ENCODE peak calls at places on chromosomes 3 and 15, in eight cellular contexts. T is 8988T, E is PC-3, Y is HTR-8/SVneo, F is pancreas, Z is C1 segment of cervical spinal cord, I is heart left ventricle, X is NCI-H1417. J is an unnamed sample.

GRCh38 chr3:95172549-95172948 is 1109.7 kb downstream of the NSUN3 start:
- DNase-seq in T (no peak), E (no peak), Y (no peak), F (no peak), Z (no peak), I (no peak), X (peak; percentile 92), J (no peak)

GRCh38 chr3:143119974-143120715 is 574 bp downstream of the CHST2 start:
- DNase-seq in T (no peak), E (no peak), Y (peak; percentile 19), F (no peak), Z (peak; percentile 28), I (peak; percentile 29), X (peak; percentile 80), J (peak; percentile 28)

GRCh38 chr3:78919021-78919755 is 848.6 kb downstream of the ROBO1 start:
- DNase-seq in T (no peak), E (no peak), Y (peak; percentile 29), F (no peak), Z (no peak), I (no peak), X (no peak), J (no peak)

GRCh38 chr3:33645060-33645841 is 72.8 kb downstream of the CLASP2 start:
- DNase-seq in T (no peak), E (no peak), Y (no peak), F (no peak), Z (no peak), I (no peak), X (peak; percentile 76), J (no peak)

GRCh38 chr3:17742092-17742836 is at the start of gene TBC1D5:
- DNase-seq in T (peak; percentile 61), E (peak; percentile 99), Y (peak; percentile 65), F (peak; percentile 97), Z (peak; percentile 97), I (peak; percentile 96), X (peak; percentile 97), J (peak; percentile 81)

GRCh38 chr3:101212740-101213139 is 107.6 kb downstream of the IMPG2 start:
- DNase-seq in T (no peak), E (no peak), Y (no peak), F (no peak), Z (no peak), I (no peak), X (no peak), J (no peak)

GRCh38 chr3:69033470-69033869 is 18.7 kb downstream of the TMF1 start:
- DNase-seq in T (no peak), E (peak; percentile 60), Y (no peak), F (no peak), Z (no peak), I (no peak), X (no peak), J (no peak)

GRCh38 chr3:45972534-45973402 is 22.9 kb downstream of the FYCO1 start:
- DNase-seq in T (no peak), E (peak; percentile 94), Y (peak; percentile 29), F (no peak), Z (no peak), I (no peak), X (no peak), J (no peak)

GRCh38 chr15:85607842-85608241 is 186.9 kb downstream of the KLHL25 start:
- DNase-seq in T (no peak), E (peak; percentile 93), Y (peak; percentile 19), F (no peak), Z (no peak), I (no peak), X (no peak), J (no peak)

GRCh38 chr3:56667973-56668579 is 15.0 kb downstream of the TASOR start:
- DNase-seq in T (no peak), E (peak; percentile 16), Y (no peak), F (no peak), Z (no peak), I (no peak), X (no peak), J (no peak)

GRCh38 chr3:46501702-46502101 is 3.9 kb downstream of the RTP3 start:
- DNase-seq in T (no peak), E (no peak), Y (no peak), F (no peak), Z (no peak), I (no peak), X (no peak), J (no peak)

GRCh38 chr3:142802891-142803290 is 79.1 kb downstream of the TRPC1 start:
- DNase-seq in T (no peak), E (peak; percentile 39), Y (no peak), F (no peak), Z (no peak), I (no peak), X (peak; percentile 8), J (no peak)

GRCh38 chr3:68428495-68428894 is 503.9 kb downstream of the TAFA4 start:
- DNase-seq in T (no peak), E (no peak), Y (no peak), F (no peak), Z (no peak), I (no peak), X (no peak), J (no peak)

GRCh38 chr3:30286007-30286669 is 320.3 kb upstream of the TGFBR2 start:
- DNase-seq in T (no peak), E (peak; percentile 93), Y (peak; percentile 50), F (peak; percentile 81), Z (no peak), I (peak; percentile 76), X (peak; percentile 1), J (peak; percentile 70)

GRCh38 chr3:177196473-177197040 is 725 bp downstream of the TBL1XR1 start:
- DNase-seq in T (peak; percentile 47), E (peak; percentile 20), Y (no peak), F (peak; percentile 57), Z (peak; percentile 50), I (no peak), X (peak; percentile 86), J (no peak)

GRCh38 chr15:95937128-95937528 is 393.4 kb upstream of the NR2F2 start:
- DNase-seq in T (no peak), E (no peak), Y (no peak), F (no peak), Z (no peak), I (no peak), X (no peak), J (no peak)

GRCh38 chr15:22265056-22265945 is 185.0 kb downstream of the OR4M2 start:
- DNase-seq in T (no peak), E (no peak), Y (no peak), F (no peak), Z (no peak), I (no peak), X (no peak), J (no peak)

GRCh38 chr3:124877617-124878016 is 9.5 kb downstream of the ITGB5 start:
- DNase-seq in T (no peak), E (no peak), Y (no peak), F (no peak), Z (no peak), I (no peak), X (no peak), J (no peak)

GRCh38 chr15:89649716-89650115 is 5.6 kb downstream of the KIF7 start:
- DNase-seq in T (no peak), E (no peak), Y (no peak), F (no peak), Z (no peak), I (peak; percentile 11), X (no peak), J (no peak)

GRCh38 chr3:34362910-34363309 is 564.5 kb downstream of the PDCD6IP start:
- DNase-seq in T (no peak), E (no peak), Y (no peak), F (no peak), Z (no peak), I (no peak), X (no peak), J (no peak)

GRCh38 chr3:193803288-193803687 is 210.3 kb downstream of the OPA1 start:
- DNase-seq in T (no peak), E (no peak), Y (no peak), F (no peak), Z (no peak), I (no peak), X (no peak), J (no peak)

GRCh38 chr15:75048394-75048793 is 25.0 kb downstream of the PPCDC start:
- DNase-seq in T (no peak), E (no peak), Y (no peak), F (no peak), Z (no peak), I (no peak), X (no peak), J (no peak)

GRCh38 chr3:30613135-30613825 is 6.9 kb downstream of the TGFBR2 start:
- DNase-seq in T (no peak), E (no peak), Y (no peak), F (no peak), Z (no peak), I (no peak), X (no peak), J (no peak)

GRCh38 chr3:78941587-78941986 is 826.2 kb downstream of the ROBO1 start:
- DNase-seq in T (no peak), E (peak; percentile 78), Y (no peak), F (no peak), Z (no peak), I (no peak), X (no peak), J (no peak)

GRCh38 chr3:102006812-102007485 is 157.6 kb downstream of the NFKBIZ start:
- DNase-seq in T (no peak), E (peak; percentile 95), Y (peak; percentile 53), F (peak; percentile 42), Z (no peak), I (peak; percentile 28), X (peak; percentile 58), J (peak; percentile 23)

GRCh38 chr3:194089357-194090177 is 46.4 kb upstream of the HES1 start:
- DNase-seq in T (peak; percentile 79), E (peak; percentile 99), Y (peak; percentile 96), F (peak; percentile 68), Z (no peak), I (peak; percentile 34), X (no peak), J (peak; percentile 39)

GRCh38 chr15:41568350-41569017 is 9.5 kb downstream of the TYRO3 start:
- DNase-seq in T (no peak), E (no peak), Y (no peak), F (no peak), Z (peak; percentile 21), I (no peak), X (no peak), J (no peak)

GRCh38 chr3:125381743-125382142 is 6.6 kb upstream of the ZNF148 start:
- DNase-seq in T (no peak), E (peak; percentile 55), Y (no peak), F (no peak), Z (no peak), I (no peak), X (no peak), J (no peak)

GRCh38 chr3:144162042-144162441 is 190.4 kb downstream of the DIPK2A start:
- DNase-seq in T (no peak), E (peak; percentile 93), Y (peak; percentile 3), F (no peak), Z (no peak), I (no peak), X (peak; percentile 58), J (no peak)

GRCh38 chr3:71584216-71585061 is 911 bp upstream of the FOXP1 start:
- DNase-seq in T (no peak), E (peak; percentile 36), Y (no peak), F (peak; percentile 53), Z (peak; percentile 82), I (peak; percentile 40), X (peak; percentile 77), J (peak; percentile 29)

GRCh38 chr3:105878061-105878460 is 9.2 kb upstream of the CBLB start:
- DNase-seq in T (no peak), E (no peak), Y (no peak), F (no peak), Z (no peak), I (no peak), X (no peak), J (no peak)

GRCh38 chr3:41419809-41420208 is 220.5 kb downstream of the CTNNB1 start:
- DNase-seq in T (no peak), E (no peak), Y (no peak), F (no peak), Z (no peak), I (no peak), X (no peak), J (no peak)

GRCh38 chr3:129486057-129487035 is 42.1 kb upstream of the RHO start:
- DNase-seq in T (no peak), E (peak; percentile 43), Y (no peak), F (no peak), Z (no peak), I (no peak), X (no peak), J (no peak)

GRCh38 chr3:159839561-159840379 is 148.9 kb upstream of the IL12A start:
- DNase-seq in T (peak; percentile 15), E (no peak), Y (no peak), F (no peak), Z (peak; percentile 57), I (peak; percentile 41), X (no peak), J (peak; percentile 39)

J was measured in left ventricle myocardium inferior.